ENCODE peak calls at places on chromosome 22, in eight cellular contexts. X, Z, Q, U, P, C, B and N are unnamed samples.

GRCh38 chr22:42086051-42086450 is 4.5 kb downstream of the NDUFA6 start:
- DNase-seq in X (no peak), Z (no peak), Q (no peak), U (no peak), P (no peak), C (no peak), B (no peak), N (no peak)

GRCh38 chr22:26057731-26058130 is 111.5 kb upstream of the SEZ6L start:
- DNase-seq in X (no peak), Z (no peak), Q (no peak), U (no peak), P (no peak), C (no peak), B (no peak), N (no peak)

GRCh38 chr22:17436382-17436951 is 67.2 kb downstream of the CECR2 start:
- DNase-seq in X (no peak), Z (no peak), Q (no peak), U (no peak), P (no peak), C (peak; percentile 75), B (no peak), N (no peak)

GRCh38 chr22:33841281-33842005 is 78.8 kb downstream of the LARGE1 start:
- DNase-seq in X (no peak), Z (no peak), Q (no peak), U (peak; percentile 50), P (no peak), C (no peak), B (no peak), N (no peak)

GRCh38 chr22:42286205-42286604 is 15.8 kb upstream of the TCF20 start:
- DNase-seq in X (no peak), Z (no peak), Q (no peak), U (no peak), P (peak; percentile 37), C (no peak), B (no peak), N (no peak)

GRCh38 chr22:29581799-29582198 is 886 bp upstream of the NIPSNAP1 start:
- DNase-seq in X (no peak), Z (no peak), Q (no peak), U (no peak), P (no peak), C (no peak), B (no peak), N (no peak)

GRCh38 chr22:44561139-44561840 is 63.3 kb upstream of the RTL6 start:
- DNase-seq in X (no peak), Z (no peak), Q (no peak), U (no peak), P (no peak), C (no peak), B (peak; percentile 28), N (no peak)

GRCh38 chr22:34951212-34951611 is 114.7 kb upstream of the ISX start:
- DNase-seq in X (no peak), Z (no peak), Q (no peak), U (no peak), P (no peak), C (no peak), B (no peak), N (no peak)

GRCh38 chr22:48431536-48432315 is 1395.9 kb downstream of the BRD1 start:
- DNase-seq in X (no peak), Z (no peak), Q (peak; percentile 59), U (no peak), P (no peak), C (no peak), B (no peak), N (no peak)

GRCh38 chr22:48431014-48431413 is 1396.7 kb downstream of the BRD1 start:
- DNase-seq in X (no peak), Z (no peak), Q (no peak), U (no peak), P (no peak), C (no peak), B (no peak), N (no peak)

GRCh38 chr22:48428556-48429371 is 1398.9 kb downstream of the BRD1 start:
- DNase-seq in X (no peak), Z (no peak), Q (no peak), U (no peak), P (no peak), C (no peak), B (no peak), N (no peak)

GRCh38 chr22:48427731-48428211 is 1399.9 kb downstream of the BRD1 start:
- DNase-seq in X (no peak), Z (no peak), Q (no peak), U (no peak), P (no peak), C (no peak), B (no peak), N (no peak)

GRCh38 chr22:48429621-48430020 is 1398.1 kb downstream of the BRD1 start:
- DNase-seq in X (no peak), Z (no peak), Q (peak; percentile 46), U (no peak), P (no peak), C (no peak), B (no peak), N (no peak)
- H3K9me3 ChIP-seq in X (peaks cover 67% of the 10 kb centered on the region), Z (no peaks in the 10 kb centered on the region), Q (no peaks in the 10 kb centered on the region), U (no peaks in the 10 kb centered on the region), P (no peaks in the 10 kb centered on the region), C (no peaks in the 10 kb centered on the region), B (no peaks in the 10 kb centered on the region), N (no peaks in the 10 kb centered on the region)

DNA sequence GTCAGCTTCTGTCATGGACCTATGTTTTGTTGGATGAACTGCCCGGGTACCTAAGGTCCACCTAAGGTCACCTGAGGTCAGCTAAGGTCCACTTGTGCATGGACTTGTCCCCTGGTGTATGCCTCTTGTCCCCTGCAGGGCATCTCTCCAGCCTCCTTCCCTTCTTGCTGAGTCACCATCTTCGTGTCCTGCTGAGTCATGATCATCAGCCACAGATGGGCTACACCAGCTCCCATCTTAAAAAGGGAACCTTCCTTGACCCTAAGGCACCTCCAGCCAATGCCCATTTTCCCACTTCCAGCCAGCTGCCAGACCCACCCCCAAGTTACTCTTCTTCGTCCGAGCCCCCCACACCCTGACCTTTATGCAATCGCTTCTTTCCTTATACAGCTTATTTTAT is 544.9 kb downstream of the TBC1D22A start:
- DNase-seq in X (peak; percentile 57), Z (no peak), Q (no peak), U (no peak), P (no peak), C (peak; percentile 68), B (no peak), N (peak; percentile 33)
- H3K9me3 ChIP-seq in X (no peaks in the 10 kb centered on the region), Z (no peaks in the 10 kb centered on the region), Q (no peaks in the 10 kb centered on the region), U (no peaks in the 10 kb centered on the region), P (no peaks in the 10 kb centered on the region), C (no peaks in the 10 kb centered on the region), B (no peaks in the 10 kb centered on the region), N (no peaks in the 10 kb centered on the region)

DNA sequence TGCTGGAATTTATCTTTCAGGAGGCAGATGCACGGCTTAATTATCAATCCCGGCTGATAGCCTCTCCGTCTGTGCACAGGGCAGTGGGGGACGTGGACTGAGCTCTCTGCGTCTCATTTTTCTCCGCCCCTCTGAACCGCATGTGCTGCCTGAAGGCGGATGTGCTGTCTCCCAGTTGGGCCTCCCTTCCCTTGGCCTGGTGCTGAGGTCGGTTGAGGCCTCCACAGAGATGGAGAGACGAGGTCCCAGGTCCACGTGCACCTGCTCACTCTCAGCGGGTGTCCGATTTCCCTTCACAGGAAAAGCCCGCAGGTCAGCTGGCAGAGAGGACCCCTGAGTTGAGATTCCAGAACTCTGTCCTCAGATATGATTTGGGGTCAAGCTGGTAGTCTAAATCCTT is 846.0 kb downstream of the BRD1 start:
- DNase-seq in X (no peak), Z (no peak), Q (no peak), U (no peak), P (no peak), C (no peak), B (no peak), N (no peak)
- H3K9me3 ChIP-seq in X (peaks cover 46% of the 10 kb centered on the region), Z (no peaks in the 10 kb centered on the region), Q (no peaks in the 10 kb centered on the region), U (no peaks in the 10 kb centered on the region), P (no peaks in the 10 kb centered on the region), C (no peaks in the 10 kb centered on the region), B (no peaks in the 10 kb centered on the region), N (no peaks in the 10 kb centered on the region)

GRCh38 chr22:22894740-22895731 is 7.4 kb downstream of the IGLL5 start:
- DNase-seq in X (no peak), Z (no peak), Q (no peak), U (no peak), P (no peak), C (no peak), B (peak; percentile 28), N (no peak)
- H3K9me3 ChIP-seq in X (no peaks in the 10 kb centered on the region), Z (no peaks in the 10 kb centered on the region), Q (no peaks in the 10 kb centered on the region), U (no peaks in the 10 kb centered on the region), P (no peaks in the 10 kb centered on the region), C (no peaks in the 10 kb centered on the region), B (no peaks in the 10 kb centered on the region), N (no peaks in the 10 kb centered on the region)